ENCODE peak calls at places on chromosome 22, in seven cellular contexts. W is psoas muscle; D is CD4-positive, CD25-positive, alpha-beta regulatory T cell; Q is tibial nerve; B is GM23338; O is stomach; R is endodermal cell. V is an unnamed sample.

GRCh38 chr22:40175571-40176105 is 2.1 kb upstream of the TNRC6B start:
- DNase-seq in Q (peak; percentile 9), O (no peak), B (no peak), W (no peak), R (no peak), D (no peak), V (no peak)

GRCh38 chr22:37485714-37486223 is 415 bp downstream of the MFNG start:
- DNase-seq in Q (no peak), D (peak; percentile 41), W (no peak), B (no peak), R (no peak), O (no peak), V (no peak)

GRCh38 chr22:26709617-26710390 is 52.4 kb downstream of the MIAT start:
- DNase-seq in R (no peak), B (no peak), D (no peak), O (no peak), W (no peak), Q (no peak), V (no peak)

GRCh38 chr22:43498856-43499253 is 87.0 kb downstream of the MPPED1 start:
- DNase-seq in O (no peak), R (no peak), D (no peak), B (no peak), W (no peak), Q (no peak), V (no peak)

GRCh38 chr22:39205344-39206021 is 39.3 kb downstream of the PDGFB start:
- DNase-seq in D (no peak), Q (no peak), R (peak; percentile 73), O (no peak), W (no peak), B (no peak), V (no peak)

GRCh38 chr22:38350444-38351359 is 33.5 kb upstream of the CSNK1E start:
- DNase-seq in B (peak; percentile 38), R (no peak), O (peak; percentile 17), D (no peak), W (no peak), Q (no peak), V (no peak)

GRCh38 chr22:40642316-40642715 is 5.8 kb upstream of the MRTFA start:
- DNase-seq in R (no peak), O (no peak), Q (no peak), D (no peak), W (no peak), B (no peak), V (no peak)

GRCh38 chr22:43281400-43281799 is 61.8 kb downstream of the SCUBE1 start:
- DNase-seq in D (no peak), O (no peak), W (no peak), Q (no peak), R (no peak), B (no peak), V (no peak)

GRCh38 chr22:41508770-41509170 is 35.5 kb downstream of the POLR3H start:
- DNase-seq in R (peak; percentile 62), W (peak; percentile 53), Q (no peak), B (no peak), O (no peak), D (no peak), V (no peak)

GRCh38 chr22:20956258-20957117 is 10.6 kb upstream of the AIFM3 start:
- DNase-seq in W (peak; percentile 50), R (peak; percentile 89), Q (no peak), O (no peak), B (peak; percentile 87), D (no peak), V (no peak)

GRCh38 chr22:23753371-23753770 is 854 bp downstream of the VPREB3 start:
- DNase-seq in D (no peak), B (no peak), R (no peak), Q (no peak), W (no peak), O (no peak), V (no peak)

GRCh38 chr22:42685941-42686666 is 34.6 kb downstream of the A4GALT start:
- DNase-seq in D (no peak), W (peak; percentile 91), Q (no peak), O (peak; percentile 49), B (peak; percentile 18), R (no peak), V (no peak)

GRCh38 chr22:37492428-37493344 is 6.5 kb upstream of the MFNG start:
- DNase-seq in W (no peak), D (peak; percentile 74), O (no peak), Q (peak; percentile 27), R (peak; percentile 91), B (peak; percentile 86), V (no peak)

GRCh38 chr22:31995807-31996206 is 47.3 kb upstream of the SLC5A1 start:
- DNase-seq in R (no peak), D (no peak), W (no peak), B (no peak), Q (no peak), O (no peak), V (no peak)

GRCh38 chr22:39967103-39967829 is 7.1 kb downstream of the TMA7B start:
- DNase-seq in D (no peak), Q (no peak), R (no peak), O (no peak), B (no peak), W (no peak), V (no peak)

GRCh38 chr22:38959574-38959973 is 2.2 kb downstream of the APOBEC3A start:
- DNase-seq in W (no peak), D (no peak), R (no peak), B (no peak), Q (no peak), O (no peak), V (no peak)

GRCh38 chr22:27212081-27212480 is 554.7 kb downstream of the MIAT start:
- DNase-seq in Q (no peak), B (no peak), D (no peak), O (no peak), R (no peak), W (no peak), V (no peak)

GRCh38 chr22:48574776-48575566 is 1252.7 kb downstream of the BRD1 start:
- DNase-seq in W (peak; percentile 51), O (no peak), R (peak; percentile 91), B (peak; percentile 66), Q (no peak), D (no peak), V (peak; percentile 34)

GRCh38 chr22:41092847-41093371 is 517 bp downstream of the EP300 start:
- DNase-seq in D (peak; percentile 53), B (peak; percentile 62), W (peak; percentile 69), O (peak; percentile 41), Q (peak; percentile 23), R (peak; percentile 65), V (peak; percentile 38)

GRCh38 chr22:12601870-12602779 is 2925.9 kb upstream of the OR11H1 start:
- DNase-seq in D (no peak), W (peak; percentile 55), Q (no peak), O (peak; percentile 29), R (no peak), B (no peak), V (no peak)

GRCh38 chr22:42399315-42400271 is 32.6 kb downstream of the NFAM1 start:
- DNase-seq in W (no peak), B (peak; percentile 54), D (no peak), Q (peak; percentile 17), O (peak; percentile 30), R (peak; percentile 86), V (peak; percentile 39)

GRCh38 chr22:50672471-50673230 is at the start of gene SHANK3:
- DNase-seq in O (no peak), B (peak; percentile 42), D (no peak), R (peak; percentile 48), Q (no peak), W (peak; percentile 80), V (peak; percentile 64)

DNA sequence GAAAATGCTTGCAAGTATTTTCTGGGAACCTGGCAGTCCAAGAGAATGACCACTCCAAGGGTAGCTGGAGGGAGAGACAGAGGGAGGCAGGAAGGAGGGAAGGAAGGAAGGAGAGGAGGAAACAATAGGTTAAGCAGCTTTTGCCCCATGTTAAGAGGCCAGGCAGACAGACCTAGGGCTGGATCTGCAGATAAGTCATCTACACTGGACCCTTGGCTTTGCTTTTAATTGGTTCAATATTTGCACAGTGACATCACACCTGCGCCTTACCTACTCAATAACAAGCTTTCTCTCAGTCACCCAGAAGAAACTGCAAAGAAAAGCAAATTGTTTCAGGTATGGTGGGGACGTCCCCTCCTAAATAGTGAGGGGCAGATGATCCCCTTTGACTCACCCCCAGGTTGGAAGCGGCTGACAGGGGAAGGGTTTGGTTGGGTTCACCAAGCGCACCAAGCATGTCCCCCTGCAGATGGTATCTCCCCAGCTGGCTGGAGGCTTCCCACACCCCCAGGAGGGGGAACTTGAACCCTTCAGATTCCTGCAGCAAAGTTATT is 24.3 kb downstream of the MYH9 start:
- DNase-seq in Q (no peak), B (no peak), W (no peak), O (peak; percentile 65), D (no peak), R (no peak), V (no peak)
- H3K36me3 ChIP-seq in Q (no peaks in the 10 kb centered on the region), B (no peaks in the 10 kb centered on the region), W (peaks cover 6% of the 10 kb centered on the region), O (peaks cover 4% of the 10 kb centered on the region), D (peaks cover 34% of the 10 kb centered on the region), R (peaks cover 44% of the 10 kb centered on the region), V (peaks cover 12% of the 10 kb centered on the region)

GRCh38 chr22:46360891-46361290 is 25.4 kb downstream of the TRMU start:
- DNase-seq in O (no peak), B (no peak), R (no peak), Q (no peak), D (no peak), W (no peak), V (no peak)
- H3K36me3 ChIP-seq in O (peaks cover 78% of the 10 kb centered on the region), B (no peaks in the 10 kb centered on the region), R (peaks cover 45% of the 10 kb centered on the region), Q (peaks cover 44% of the 10 kb centered on the region), D (peaks cover 12% of the 10 kb centered on the region), W (peaks cover 32% of the 10 kb centered on the region), V (peaks cover 50% of the 10 kb centered on the region)

GRCh38 chr22:22681221-22681739 is 36.9 kb downstream of the GGTLC2 start:
- DNase-seq in Q (no peak), B (no peak), W (no peak), R (no peak), O (no peak), D (no peak), V (no peak)
- H3K36me3 ChIP-seq in Q (no peaks in the 10 kb centered on the region), B (no peaks in the 10 kb centered on the region), W (no peaks in the 10 kb centered on the region), R (no peaks in the 10 kb centered on the region), O (no peaks in the 10 kb centered on the region), D (no peaks in the 10 kb centered on the region), V (no peaks in the 10 kb centered on the region)

GRCh38 chr22:30930228-30930627 is 38.3 kb downstream of the MORC2 start:
- DNase-seq in Q (no peak), O (no peak), D (no peak), W (no peak), B (no peak), R (no peak), V (no peak)

GRCh38 chr22:30928401-30928800 is 40.2 kb downstream of the MORC2 start:
- DNase-seq in B (no peak), W (no peak), D (no peak), Q (no peak), R (no peak), O (no peak), V (no peak)

GRCh38 chr22:30926706-30927105 is 41.9 kb downstream of the MORC2 start:
- DNase-seq in Q (no peak), O (no peak), D (no peak), R (no peak), W (no peak), B (no peak), V (no peak)

GRCh38 chr22:30925667-30926066 is 42.9 kb downstream of the MORC2 start:
- DNase-seq in R (no peak), Q (no peak), D (no peak), B (no peak), W (no peak), O (no peak), V (no peak)

GRCh38 chr22:30927806-30928205 is 40.8 kb downstream of the MORC2 start:
- DNase-seq in D (no peak), W (no peak), O (no peak), R (no peak), B (no peak), Q (no peak), V (no peak)
- H3K36me3 ChIP-seq in D (peaks cover 77% of the 10 kb centered on the region), W (peaks cover 92% of the 10 kb centered on the region), O (peaks cover 85% of the 10 kb centered on the region), R (peaks cover 72% of the 10 kb centered on the region), B (peaks cover 56% of the 10 kb centered on the region), Q (peaks cover 89% of the 10 kb centered on the region), V (peaks cover 34% of the 10 kb centered on the region)